ENCODE peak calls at places on chromosomes 6 and 20, in seven cellular contexts. One of them, this sample, is unnamed.

GRCh38 chr6:82248233-82248735 is 740 bp upstream of the IBTK start:
- DNase-seq in activated effector memory CD4-positive, alpha-beta T cell treated with anti-CD3 and anti-CD28 coated beads, Interleukin-2, amount 50 U/mL, for 16 hours: no peak
- DNase-seq in PC-9: no peak
- DNase-seq in ELR: peak; percentile 70
- DNase-seq in heart left ventricle: no peak
- DNase-seq in stimulated activated CD4-positive, alpha-beta T cell treated with anti-CD3 and anti-CD28 coated beads, TNF-alpha, amount 100 ng/mL, for 48 hours: no peak
- DNase-seq in AG08396: peak; percentile 58
- DNase-seq in this sample: no peak

GRCh38 chr20:49161428-49162152 is 26.5 kb downstream of the STAU1 start:
- DNase-seq in activated effector memory CD4-positive, alpha-beta T cell treated with anti-CD3 and anti-CD28 coated beads, Interleukin-2, amount 50 U/mL, for 16 hours: no peak
- DNase-seq in PC-9: no peak
- DNase-seq in ELR: no peak
- DNase-seq in heart left ventricle: no peak
- DNase-seq in stimulated activated CD4-positive, alpha-beta T cell treated with anti-CD3 and anti-CD28 coated beads, TNF-alpha, amount 100 ng/mL, for 48 hours: no peak
- DNase-seq in AG08396: no peak
- DNase-seq in this sample: no peak

GRCh38 chr6:151269318-151269995 is 29.7 kb downstream of the AKAP12 start:
- DNase-seq in activated effector memory CD4-positive, alpha-beta T cell treated with anti-CD3 and anti-CD28 coated beads, Interleukin-2, amount 50 U/mL, for 16 hours: no peak
- DNase-seq in PC-9: no peak
- DNase-seq in ELR: peak; percentile 66
- DNase-seq in heart left ventricle: no peak
- DNase-seq in stimulated activated CD4-positive, alpha-beta T cell treated with anti-CD3 and anti-CD28 coated beads, TNF-alpha, amount 100 ng/mL, for 48 hours: no peak
- DNase-seq in AG08396: no peak
- DNase-seq in this sample: no peak

GRCh38 chr6:26295691-26296555 is 69.1 kb upstream of the BTN3A2 start:
- DNase-seq in activated effector memory CD4-positive, alpha-beta T cell treated with anti-CD3 and anti-CD28 coated beads, Interleukin-2, amount 50 U/mL, for 16 hours: no peak
- DNase-seq in PC-9: peak; percentile 70
- DNase-seq in ELR: peak; percentile 96
- DNase-seq in heart left ventricle: no peak
- DNase-seq in stimulated activated CD4-positive, alpha-beta T cell treated with anti-CD3 and anti-CD28 coated beads, TNF-alpha, amount 100 ng/mL, for 48 hours: no peak
- DNase-seq in AG08396: no peak
- DNase-seq in this sample: no peak

GRCh38 chr6:22432060-22432459 is 135.2 kb upstream of the PRL start:
- DNase-seq in activated effector memory CD4-positive, alpha-beta T cell treated with anti-CD3 and anti-CD28 coated beads, Interleukin-2, amount 50 U/mL, for 16 hours: no peak
- DNase-seq in PC-9: no peak
- DNase-seq in ELR: no peak
- DNase-seq in heart left ventricle: no peak
- DNase-seq in stimulated activated CD4-positive, alpha-beta T cell treated with anti-CD3 and anti-CD28 coated beads, TNF-alpha, amount 100 ng/mL, for 48 hours: no peak
- DNase-seq in AG08396: no peak
- DNase-seq in this sample: no peak

GRCh38 chr6:80543598-80544181 is 437.2 kb downstream of the BCKDHB start:
- DNase-seq in activated effector memory CD4-positive, alpha-beta T cell treated with anti-CD3 and anti-CD28 coated beads, Interleukin-2, amount 50 U/mL, for 16 hours: no peak
- DNase-seq in PC-9: no peak
- DNase-seq in ELR: peak; percentile 90
- DNase-seq in heart left ventricle: no peak
- DNase-seq in stimulated activated CD4-positive, alpha-beta T cell treated with anti-CD3 and anti-CD28 coated beads, TNF-alpha, amount 100 ng/mL, for 48 hours: no peak
- DNase-seq in AG08396: peak; percentile 21
- DNase-seq in this sample: no peak

GRCh38 chr6:139373154-139373927 is 1.1 kb downstream of the CITED2 start:
- DNase-seq in activated effector memory CD4-positive, alpha-beta T cell treated with anti-CD3 and anti-CD28 coated beads, Interleukin-2, amount 50 U/mL, for 16 hours: peak; percentile 90
- DNase-seq in PC-9: peak; percentile 37
- DNase-seq in ELR: peak; percentile 63
- DNase-seq in heart left ventricle: peak; percentile 87
- DNase-seq in stimulated activated CD4-positive, alpha-beta T cell treated with anti-CD3 and anti-CD28 coated beads, TNF-alpha, amount 100 ng/mL, for 48 hours: peak; percentile 39
- DNase-seq in AG08396: peak; percentile 23
- DNase-seq in this sample: no peak

GRCh38 chr6:53735896-53736295 is 58.9 kb upstream of the LRRC1 start:
- DNase-seq in activated effector memory CD4-positive, alpha-beta T cell treated with anti-CD3 and anti-CD28 coated beads, Interleukin-2, amount 50 U/mL, for 16 hours: no peak
- DNase-seq in PC-9: no peak
- DNase-seq in ELR: no peak
- DNase-seq in heart left ventricle: no peak
- DNase-seq in stimulated activated CD4-positive, alpha-beta T cell treated with anti-CD3 and anti-CD28 coated beads, TNF-alpha, amount 100 ng/mL, for 48 hours: no peak
- DNase-seq in AG08396: no peak
- DNase-seq in this sample: no peak

GRCh38 chr6:141164042-141164748 is 968.5 kb upstream of the GJE1 start:
- DNase-seq in activated effector memory CD4-positive, alpha-beta T cell treated with anti-CD3 and anti-CD28 coated beads, Interleukin-2, amount 50 U/mL, for 16 hours: no peak
- DNase-seq in PC-9: peak; percentile 34
- DNase-seq in ELR: no peak
- DNase-seq in heart left ventricle: no peak
- DNase-seq in stimulated activated CD4-positive, alpha-beta T cell treated with anti-CD3 and anti-CD28 coated beads, TNF-alpha, amount 100 ng/mL, for 48 hours: no peak
- DNase-seq in AG08396: no peak
- DNase-seq in this sample: no peak

GRCh38 chr20:3821996-3822395 is 1.6 kb downstream of the AP5S1 start:
- DNase-seq in activated effector memory CD4-positive, alpha-beta T cell treated with anti-CD3 and anti-CD28 coated beads, Interleukin-2, amount 50 U/mL, for 16 hours: no peak
- DNase-seq in PC-9: no peak
- DNase-seq in ELR: no peak
- DNase-seq in heart left ventricle: peak; percentile 55
- DNase-seq in stimulated activated CD4-positive, alpha-beta T cell treated with anti-CD3 and anti-CD28 coated beads, TNF-alpha, amount 100 ng/mL, for 48 hours: no peak
- DNase-seq in AG08396: no peak
- DNase-seq in this sample: no peak

GRCh38 chr6:129795261-129795660 is 65.9 kb downstream of the TMEM244 start:
- DNase-seq in activated effector memory CD4-positive, alpha-beta T cell treated with anti-CD3 and anti-CD28 coated beads, Interleukin-2, amount 50 U/mL, for 16 hours: no peak
- DNase-seq in PC-9: peak; percentile 43
- DNase-seq in ELR: no peak
- DNase-seq in heart left ventricle: no peak
- DNase-seq in stimulated activated CD4-positive, alpha-beta T cell treated with anti-CD3 and anti-CD28 coated beads, TNF-alpha, amount 100 ng/mL, for 48 hours: no peak
- DNase-seq in AG08396: no peak
- DNase-seq in this sample: no peak

GRCh38 chr6:158476389-158476788 is 83.5 kb upstream of the TMEM181 start:
- DNase-seq in activated effector memory CD4-positive, alpha-beta T cell treated with anti-CD3 and anti-CD28 coated beads, Interleukin-2, amount 50 U/mL, for 16 hours: no peak
- DNase-seq in PC-9: no peak
- DNase-seq in ELR: no peak
- DNase-seq in heart left ventricle: no peak
- DNase-seq in stimulated activated CD4-positive, alpha-beta T cell treated with anti-CD3 and anti-CD28 coated beads, TNF-alpha, amount 100 ng/mL, for 48 hours: no peak
- DNase-seq in AG08396: no peak
- DNase-seq in this sample: no peak

GRCh38 chr20:15706719-15707118 is 866.5 kb downstream of the KIF16B start:
- DNase-seq in activated effector memory CD4-positive, alpha-beta T cell treated with anti-CD3 and anti-CD28 coated beads, Interleukin-2, amount 50 U/mL, for 16 hours: no peak
- DNase-seq in PC-9: no peak
- DNase-seq in ELR: no peak
- DNase-seq in heart left ventricle: no peak
- DNase-seq in stimulated activated CD4-positive, alpha-beta T cell treated with anti-CD3 and anti-CD28 coated beads, TNF-alpha, amount 100 ng/mL, for 48 hours: no peak
- DNase-seq in AG08396: no peak
- DNase-seq in this sample: no peak

GRCh38 chr6:136511397-136511796 is 38.8 kb downstream of the MAP7 start:
- DNase-seq in activated effector memory CD4-positive, alpha-beta T cell treated with anti-CD3 and anti-CD28 coated beads, Interleukin-2, amount 50 U/mL, for 16 hours: no peak
- DNase-seq in PC-9: peak; percentile 5
- DNase-seq in ELR: no peak
- DNase-seq in heart left ventricle: no peak
- DNase-seq in stimulated activated CD4-positive, alpha-beta T cell treated with anti-CD3 and anti-CD28 coated beads, TNF-alpha, amount 100 ng/mL, for 48 hours: no peak
- DNase-seq in AG08396: no peak
- DNase-seq in this sample: no peak

GRCh38 chr20:29302979-29303644 is 1954.4 kb upstream of the DEFB115 start:
- DNase-seq in activated effector memory CD4-positive, alpha-beta T cell treated with anti-CD3 and anti-CD28 coated beads, Interleukin-2, amount 50 U/mL, for 16 hours: no peak
- DNase-seq in PC-9: no peak
- DNase-seq in ELR: no peak
- DNase-seq in heart left ventricle: no peak
- DNase-seq in stimulated activated CD4-positive, alpha-beta T cell treated with anti-CD3 and anti-CD28 coated beads, TNF-alpha, amount 100 ng/mL, for 48 hours: no peak
- DNase-seq in AG08396: no peak
- DNase-seq in this sample: no peak

GRCh38 chr20:4848041-4848440 is 126.3 kb downstream of the PRND start:
- DNase-seq in activated effector memory CD4-positive, alpha-beta T cell treated with anti-CD3 and anti-CD28 coated beads, Interleukin-2, amount 50 U/mL, for 16 hours: no peak
- DNase-seq in PC-9: no peak
- DNase-seq in ELR: no peak
- DNase-seq in heart left ventricle: no peak
- DNase-seq in stimulated activated CD4-positive, alpha-beta T cell treated with anti-CD3 and anti-CD28 coated beads, TNF-alpha, amount 100 ng/mL, for 48 hours: no peak
- DNase-seq in AG08396: no peak
- DNase-seq in this sample: no peak